ENCODE peak calls at places on chromosome 6, in six cellular contexts. F is astrocyte of the spinal cord, H is cardiac fibroblast, G is D341Med, P is EL, U is HT1080. X is an unnamed sample.

GRCh38 chr6:144244688-144245087 is 40.4 kb upstream of the UTRN start:
- DNase-seq in U (no peak), H (no peak), P (no peak), G (no peak), F (no peak), X (no peak)

GRCh38 chr6:148203970-148204369 is 138.7 kb upstream of the SASH1 start:
- DNase-seq in F (peak), U (peak), P (peak), H (peak), G (no peak), X (peak)

GRCh38 chr6:11972806-11973205 is 39.3 kb upstream of the HIVEP1 start:
- DNase-seq in P (no peak), U (no peak), G (no peak), F (no peak), H (peak), X (no peak)

GRCh38 chr6:11637266-11637665 is 99.7 kb downstream of the TMEM170B start:
- DNase-seq in F (no peak), H (no peak), G (no peak), U (no peak), P (no peak), X (no peak)

GRCh38 chr6:44179072-44179536 is 20.5 kb downstream of the CAPN11 start:
- DNase-seq in P (peak), F (no peak), G (no peak), H (no peak), U (peak), X (no peak)

GRCh38 chr6:37496951-37497885 is 2.5 kb downstream of the CCDC167 start:
- DNase-seq in P (no peak), F (no peak), H (no peak), G (no peak), U (no peak), X (no peak)

GRCh38 chr6:148257810-148258209 is 84.8 kb upstream of the SASH1 start:
- DNase-seq in H (no peak), U (no peak), P (no peak), F (no peak), G (no peak), X (no peak)

GRCh38 chr6:159249150-159249549 is 80.0 kb downstream of the FNDC1 start:
- DNase-seq in F (peak), H (peak), U (no peak), P (no peak), G (no peak), X (peak)

GRCh38 chr6:121399971-121400370 is 35.5 kb upstream of the GJA1 start:
- DNase-seq in F (no peak), H (no peak), U (no peak), G (no peak), P (no peak), X (no peak)

GRCh38 chr6:159107451-159108260 is 61.5 kb upstream of the FNDC1 start:
- DNase-seq in P (no peak), G (no peak), F (no peak), H (no peak), U (no peak), X (no peak)

GRCh38 chr6:105432797-105433196 is 29.9 kb upstream of the PREP start:
- DNase-seq in G (no peak), U (peak), F (peak), H (peak), P (peak), X (no peak)

GRCh38 chr6:43779864-43780260 is 9.9 kb downstream of the VEGFA start:
- DNase-seq in U (no peak), G (no peak), P (no peak), H (peak), F (peak), X (no peak)

GRCh38 chr6:140253096-140253495 is 878.6 kb upstream of the CITED2 start:
- DNase-seq in F (no peak), H (no peak), U (peak), G (no peak), P (peak), X (no peak)

GRCh38 chr6:103578115-103578514 is 1281.6 kb downstream of the HACE1 start:
- DNase-seq in P (no peak), G (no peak), U (no peak), F (no peak), H (no peak), X (no peak)

GRCh38 chr6:55058682-55059081 is 115.6 kb upstream of the HCRTR2 start:
- DNase-seq in H (no peak), P (no peak), U (no peak), F (no peak), G (peak), X (peak)

GRCh38 chr6:138614151-138614550 is 114.9 kb upstream of the NHSL1 start:
- DNase-seq in F (no peak), G (no peak), P (no peak), H (no peak), U (no peak), X (no peak)

GRCh38 chr6:134822920-134823430 is 126.9 kb downstream of the ALDH8A1 start:
- DNase-seq in P (peak), U (peak), H (peak), G (peak), F (peak), X (peak)

GRCh38 chr6:15522427-15522826 is 140.4 kb downstream of the DTNBP1 start:
- DNase-seq in F (peak), G (peak), H (no peak), P (no peak), U (no peak), X (no peak)

GRCh38 chr6:149225946-149226345 is 91.6 kb upstream of the TAB2 start:
- DNase-seq in P (no peak), F (no peak), H (no peak), G (no peak), U (no peak), X (no peak)

GRCh38 chr6:84618046-84618752 is 146.2 kb downstream of the TBX18 start:
- DNase-seq in H (peak), F (peak), G (no peak), P (peak), U (peak), X (no peak)

GRCh38 chr6:25041676-25042598 is 106.2 kb upstream of the RIPOR2 start:
- DNase-seq in P (no peak), U (no peak), H (no peak), G (no peak), F (no peak), X (no peak)

GRCh38 chr6:29749668-29750067 is 26.4 kb downstream of the HLA-F start:
- DNase-seq in P (no peak), G (no peak), U (no peak), F (no peak), H (no peak), X (no peak)

GRCh38 chr6:39310542-39310941 is 3.7 kb downstream of the KCNK17 start:
- DNase-seq in H (no peak), U (no peak), G (no peak), P (no peak), F (no peak), X (peak)

GRCh38 chr6:11363881-11364576 is 131.6 kb upstream of the NEDD9 start:
- DNase-seq in H (no peak), U (no peak), F (no peak), P (no peak), G (no peak), X (no peak)

GRCh38 chr6:164106345-164106769 is 691.8 kb downstream of the QKI start:
- DNase-seq in F (peak), U (peak), H (peak), G (peak), P (peak), X (peak)

GRCh38 chr6:167974644-167975344 is 22.7 kb upstream of the KIF25 start:
- DNase-seq in U (no peak), P (no peak), G (no peak), F (peak), H (peak), X (no peak)

GRCh38 chr6:43308101-43308989 is at the start of gene CRIP3:
- DNase-seq in P (peak), U (no peak), G (peak), F (no peak), H (peak), X (peak)

GRCh38 chr6:75727206-75727605 is 21.8 kb upstream of the MYO6 start:
- DNase-seq in H (no peak), G (no peak), U (no peak), P (no peak), F (no peak), X (no peak)

GRCh38 chr6:97885844-97886243 is 602.8 kb upstream of the MMS22L start:
- DNase-seq in U (no peak), G (no peak), F (no peak), P (no peak), H (no peak), X (no peak)

GRCh38 chr6:131581523-131581922 is 8.5 kb downstream of the ARG1 start:
- DNase-seq in G (no peak), H (no peak), U (no peak), F (no peak), P (no peak), X (no peak)

GRCh38 chr6:11878735-11879134 is 100.1 kb upstream of the ADTRP start:
- DNase-seq in P (no peak), G (no peak), F (no peak), H (no peak), U (no peak), X (no peak)